ENCODE peak calls at places on chromosomes 5 and 9, in nine cellular contexts. O, M, F, Q, T, U, W, Y and V are unnamed samples.

GRCh38 chr9:81619353-81620008 is 69.9 kb downstream of the TLE1 start:
- DNase-seq in O (no peak), M (no peak), F (no peak), Q (no peak), T (no peak), U (no peak), W (no peak), Y (no peak), V (peak; percentile 12)

GRCh38 chr5:84091400-84091799 is 293.3 kb downstream of the EDIL3 start:
- DNase-seq in O (peak; percentile 13), M (no peak), F (no peak), Q (no peak), T (no peak), U (no peak), W (no peak), Y (no peak), V (no peak)

GRCh38 chr5:84379749-84380148 is 4.9 kb downstream of the EDIL3 start:
- DNase-seq in O (no peak), M (no peak), F (no peak), Q (no peak), T (no peak), U (no peak), W (no peak), Y (peak; percentile 31), V (no peak)

GRCh38 chr5:178069909-178070308 is 43.4 kb upstream of the N4BP3 start:
- DNase-seq in O (peak; percentile 52), M (no peak), F (peak; percentile 68), Q (peak; percentile 80), T (no peak), U (no peak), W (no peak), Y (no peak), V (peak; percentile 20)

GRCh38 chr9:107425110-107426025 is 64.2 kb downstream of the KLF4 start:
- DNase-seq in O (peak; percentile 72), M (peak; percentile 10), F (peak; percentile 45), Q (peak; percentile 64), T (no peak), U (peak; percentile 62), W (peak; percentile 15), Y (peak; percentile 30), V (peak; percentile 78)

GRCh38 chr9:126119731-126120130 is 206.9 kb upstream of the MVB12B start:
- DNase-seq in O (no peak), M (no peak), F (no peak), Q (no peak), T (no peak), U (no peak), W (no peak), Y (no peak), V (no peak)

GRCh38 chr9:93958121-93958874 is 3.1 kb upstream of the BARX1 start:
- DNase-seq in O (no peak), M (no peak), F (no peak), Q (no peak), T (no peak), U (no peak), W (no peak), Y (no peak), V (no peak)

GRCh38 chr5:40995816-40996586 is 75.1 kb downstream of the MROH2B start:
- DNase-seq in O (peak; percentile 5), M (no peak), F (no peak), Q (no peak), T (no peak), U (no peak), W (no peak), Y (no peak), V (no peak)

GRCh38 chr5:11851402-11851801 is 52.8 kb downstream of the CTNND2 start:
- DNase-seq in O (no peak), M (no peak), F (no peak), Q (no peak), T (no peak), U (peak; percentile 33), W (no peak), Y (peak; percentile 54), V (no peak)

GRCh38 chr5:137735531-137736284 is at the start of gene KLHL3:
- DNase-seq in O (no peak), M (no peak), F (peak; percentile 24), Q (no peak), T (peak; percentile 26), U (no peak), W (no peak), Y (no peak), V (peak; percentile 63)

GRCh38 chr9:96031366-96031824 is 155.9 kb downstream of the ERCC6L2 start:
- DNase-seq in O (peak; percentile 82), M (no peak), F (no peak), Q (no peak), T (peak; percentile 97), U (peak; percentile 37), W (no peak), Y (no peak), V (peak; percentile 25)

GRCh38 chr9:84512493-84512892 is 157.0 kb upstream of the NTRK2 start:
- DNase-seq in O (peak; percentile 2), M (no peak), F (no peak), Q (peak; percentile 6), T (no peak), U (no peak), W (no peak), Y (no peak), V (no peak)

GRCh38 chr5:133328800-133329199 is 277.0 kb downstream of the HSPA4 start:
- DNase-seq in O (no peak), M (no peak), F (no peak), Q (no peak), T (no peak), U (no peak), W (no peak), Y (no peak), V (no peak)

GRCh38 chr9:80664327-80665210 is 1024.8 kb downstream of the TLE1 start:
- DNase-seq in O (peak; percentile 10), M (no peak), F (no peak), Q (peak; percentile 3), T (no peak), U (no peak), W (no peak), Y (no peak), V (no peak)

GRCh38 chr9:88766778-88767503 is 224.3 kb upstream of the S1PR3 start:
- DNase-seq in O (peak; percentile 38), M (no peak), F (no peak), Q (no peak), T (no peak), U (no peak), W (no peak), Y (no peak), V (no peak)

GRCh38 chr9:135135171-135135926 is 47.9 kb downstream of the OLFM1 start:
- DNase-seq in O (no peak), M (no peak), F (no peak), Q (no peak), T (no peak), U (no peak), W (no peak), Y (no peak), V (no peak)

GRCh38 chr5:73298251-73299016 is 125.4 kb downstream of the TMEM174 start:
- DNase-seq in O (no peak), M (no peak), F (no peak), Q (no peak), T (no peak), U (no peak), W (no peak), Y (no peak), V (no peak)

GRCh38 chr9:137195525-137196220 is 4.9 kb downstream of the TPRN start:
- DNase-seq in O (no peak), M (no peak), F (no peak), Q (no peak), T (peak; percentile 99), U (no peak), W (no peak), Y (no peak), V (peak; percentile 94)

GRCh38 chr9:33416996-33417395 is 14.6 kb upstream of the AQP7 start:
- DNase-seq in O (no peak), M (no peak), F (no peak), Q (no peak), T (no peak), U (no peak), W (no peak), Y (no peak), V (no peak)

GRCh38 chr5:78698218-78698751 is 49.7 kb upstream of the LHFPL2 start:
- DNase-seq in O (no peak), M (no peak), F (no peak), Q (no peak), T (no peak), U (no peak), W (no peak), Y (no peak), V (no peak)

GRCh38 chr5:151115272-151115905 is 34.6 kb upstream of the TNIP1 start:
- DNase-seq in O (peak; percentile 65), M (peak; percentile 19), F (peak; percentile 79), Q (peak; percentile 79), T (no peak), U (peak; percentile 58), W (no peak), Y (peak; percentile 47), V (peak; percentile 87)

GRCh38 chr9:123725389-123725788 is 204.5 kb downstream of the DENND1A start:
- DNase-seq in O (no peak), M (peak; percentile 22), F (no peak), Q (no peak), T (no peak), U (peak; percentile 67), W (no peak), Y (peak; percentile 34), V (no peak)

GRCh38 chr5:103847060-103847459 is 284.5 kb upstream of the NUDT12 start:
- DNase-seq in O (peak; percentile 35), M (no peak), F (no peak), Q (no peak), T (no peak), U (no peak), W (no peak), Y (no peak), V (no peak)

GRCh38 chr5:79008362-79008761 is 23.3 kb upstream of the ARSB start:
- DNase-seq in O (no peak), M (no peak), F (no peak), Q (no peak), T (no peak), U (no peak), W (no peak), Y (no peak), V (no peak)

GRCh38 chr9:130530932-130531331 is 48.4 kb upstream of the FUBP3 start:
- DNase-seq in O (no peak), M (no peak), F (no peak), Q (no peak), T (no peak), U (no peak), W (no peak), Y (no peak), V (no peak)

GRCh38 chr5:149419532-149420485 is 40.7 kb upstream of the IL17B start:
- DNase-seq in O (no peak), M (no peak), F (no peak), Q (no peak), T (no peak), U (no peak), W (no peak), Y (no peak), V (no peak)

GRCh38 chr5:134271059-134271458 is 45.2 kb upstream of the PPP2CA start:
- DNase-seq in O (no peak), M (no peak), F (no peak), Q (no peak), T (no peak), U (no peak), W (no peak), Y (no peak), V (no peak)

GRCh38 chr5:53249529-53249928 is 140.0 kb upstream of the MOCS2 start:
- DNase-seq in O (peak; percentile 70), M (no peak), F (no peak), Q (no peak), T (no peak), U (no peak), W (no peak), Y (no peak), V (no peak)

GRCh38 chr5:146967646-146968045 is 89.1 kb upstream of the PPP2R2B start:
- DNase-seq in O (no peak), M (no peak), F (no peak), Q (no peak), T (no peak), U (no peak), W (no peak), Y (peak; percentile 74), V (no peak)